ENCODE peak calls at places on chromosomes 4 and X, in four cellular contexts. O, L, R and G are unnamed samples. For H3K36me3, the result is how much of the 10 kb centered on the place peaks cover.

GRCh38 chr4:170388255-170388654 is 298.5 kb upstream of the AADAT start:
- DNase-seq in L (no peak), O (no peak), R (no peak), G (no peak)

GRCh38 chrX:152847281-152847680 is 16.4 kb downstream of the NSDHL start:
- DNase-seq in L (no peak), O (no peak), R (no peak), G (no peak)

GRCh38 chrX:154542723-154543424 is 3.8 kb downstream of the G6PD start:
- DNase-seq in L (peak), O (no peak), R (no peak), G (no peak)

GRCh38 chr4:168325591-168325990 is 7.0 kb upstream of the DDX60 start:
- DNase-seq in O (no peak), R (no peak), L (no peak), G (no peak)

GRCh38 chrX:65932173-65933084 is 107.5 kb downstream of the VSIG4 start:
- DNase-seq in L (peak), O (peak), R (peak), G (no peak)

GRCh38 chr4:81512945-81513584 is 41.4 kb upstream of the RASGEF1B start:
- DNase-seq in R (no peak), L (no peak), O (peak), G (no peak)

GRCh38 chrX:65997978-65998717 is 41.7 kb downstream of the VSIG4 start:
- DNase-seq in L (no peak), O (no peak), R (no peak), G (no peak)

GRCh38 chr4:156677136-156677535 is 294.5 kb downstream of the PDGFC start:
- DNase-seq in L (no peak), O (peak), R (peak), G (peak)

GRCh38 chr4:41715155-41715554 is 33.4 kb downstream of the PHOX2B start:
- DNase-seq in O (no peak), R (no peak), L (no peak), G (no peak)

GRCh38 chr4:740656-741282 is 35.1 kb downstream of the PCGF3 start:
- DNase-seq in R (no peak), O (no peak), L (no peak), G (no peak)

GRCh38 chr4:184357783-184358182 is 116.6 kb downstream of the IRF2 start:
- DNase-seq in O (no peak), R (peak), L (no peak), G (no peak)

GRCh38 chr4:100417565-100417964 is 100.3 kb downstream of the EMCN start:
- DNase-seq in L (no peak), O (no peak), R (no peak), G (peak)

GRCh38 chrX:153334654-153335295 is 822 bp downstream of the ZNF275 start:
- DNase-seq in L (no peak), O (no peak), R (no peak), G (no peak)

GRCh38 chr4:153143527-153144348 is 60.5 kb upstream of the TRIM2 start:
- DNase-seq in L (peak), O (no peak), R (peak), G (peak)

GRCh38 chr4:108965031-108965430 is 202.2 kb upstream of the ETNPPL start:
- DNase-seq in R (no peak), O (no peak), L (no peak), G (peak)

GRCh38 chr4:187432310-187432709 is 563.3 kb upstream of the ZFP42 start:
- DNase-seq in R (no peak), O (no peak), L (no peak), G (no peak)

GRCh38 chr4:29277381-29277780 is 1442.8 kb upstream of the PCDH7 start:
- DNase-seq in L (no peak), O (no peak), R (no peak), G (no peak)

GRCh38 chr4:10030946-10031662 is 9.8 kb upstream of the SLC2A9 start:
- DNase-seq in R (no peak), O (no peak), L (no peak), G (no peak)

GRCh38 chrX:150773117-150773516 is 79.9 kb downstream of the MTMR1 start:
- DNase-seq in O (no peak), L (peak), R (peak), G (no peak)

GRCh38 chr4:162645381-162645780 is 481.6 kb upstream of the FSTL5 start:
- DNase-seq in O (no peak), L (no peak), R (no peak), G (peak)

GRCh38 chrX:10350991-10351390 is 194.2 kb downstream of the CLCN4 start:
- DNase-seq in O (no peak), R (no peak), L (peak), G (no peak)

DNA sequence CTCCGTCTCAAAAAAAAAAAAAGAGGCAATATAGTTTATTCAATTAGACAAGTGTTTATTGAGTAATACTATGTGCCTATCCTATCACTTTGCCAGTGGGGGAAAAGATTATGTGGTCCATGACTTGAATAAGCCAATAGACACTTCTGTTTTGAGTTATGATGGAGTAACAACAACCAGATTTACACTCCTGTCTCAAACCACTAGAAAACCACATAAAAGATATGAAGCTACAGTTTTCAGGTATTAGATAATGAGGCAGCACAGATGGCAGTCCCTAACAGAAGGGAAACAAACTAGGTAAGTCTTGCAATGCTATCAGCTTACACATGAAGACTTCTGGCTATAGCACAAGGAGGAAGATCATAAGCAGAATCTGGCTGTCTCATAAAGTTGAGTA is 22.5 kb downstream of the NFXL1 start:
- DNase-seq in O (no peak), R (no peak), L (no peak), G (no peak)
- H3K36me3 ChIP-seq in O (half or more), R (under half), L (half or more), G (half or more)

GRCh38 chrX:30714138-30714537 is 60.9 kb downstream of the GK start:
- DNase-seq in O (no peak), L (no peak), R (no peak), G (no peak)

GRCh38 chrX:30712214-30712613 is 59.0 kb downstream of the GK start:
- DNase-seq in L (no peak), R (no peak), O (no peak), G (no peak)

GRCh38 chrX:30715976-30716375 is 62.8 kb downstream of the GK start:
- DNase-seq in L (no peak), R (no peak), O (no peak), G (no peak)

DNA sequence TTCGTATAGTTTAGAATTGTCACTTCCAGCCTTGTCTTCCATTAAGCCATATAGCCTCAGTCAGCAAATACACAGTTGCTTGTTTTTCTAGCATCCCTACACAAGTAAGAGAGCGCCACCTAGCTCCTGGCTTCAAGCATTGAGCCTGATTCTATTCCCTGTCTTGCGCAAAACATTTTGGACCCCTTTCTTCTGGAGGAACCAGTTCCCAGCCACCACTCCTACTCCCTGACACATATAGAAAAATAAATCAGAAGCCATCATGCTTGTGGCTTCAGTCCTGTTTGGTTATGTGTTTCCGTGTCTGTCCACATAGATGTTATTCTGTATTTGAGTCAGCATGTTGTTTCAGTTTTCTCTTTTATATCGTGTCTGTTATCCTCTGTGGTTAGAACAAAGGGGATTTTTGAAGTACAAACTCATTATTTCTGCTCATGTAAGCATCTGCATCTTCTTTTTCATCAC is 59.9 kb downstream of the GK start:
- DNase-seq in R (peak), O (peak), L (no peak), G (peak)
- H3K36me3 ChIP-seq in R (under half), O (under half), L (under half), G (under half)

DNA sequence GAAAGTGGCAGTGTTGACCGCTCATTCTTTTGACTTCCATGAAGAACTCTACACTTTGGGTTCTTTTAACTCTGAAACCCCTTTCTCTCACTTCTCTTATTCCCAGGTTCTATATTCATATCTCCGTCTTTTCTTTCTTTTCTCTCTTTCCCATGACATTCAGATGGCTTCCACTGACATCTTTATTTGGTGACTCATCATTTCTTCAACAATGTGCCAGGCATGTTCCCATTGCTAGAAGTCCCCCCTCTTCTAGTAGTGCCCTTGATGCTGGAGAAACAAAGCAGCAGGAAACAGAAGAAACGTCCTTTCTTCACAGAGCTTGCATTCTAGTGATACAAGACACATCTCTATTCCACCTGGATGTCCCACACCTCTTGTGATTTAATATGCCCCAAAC is 33.3 kb downstream of the PKD2 start:
- DNase-seq in L (no peak), R (no peak), O (no peak), G (no peak)
- H3K36me3 ChIP-seq in L (under half), R (under half), O (under half), G (half or more)

DNA sequence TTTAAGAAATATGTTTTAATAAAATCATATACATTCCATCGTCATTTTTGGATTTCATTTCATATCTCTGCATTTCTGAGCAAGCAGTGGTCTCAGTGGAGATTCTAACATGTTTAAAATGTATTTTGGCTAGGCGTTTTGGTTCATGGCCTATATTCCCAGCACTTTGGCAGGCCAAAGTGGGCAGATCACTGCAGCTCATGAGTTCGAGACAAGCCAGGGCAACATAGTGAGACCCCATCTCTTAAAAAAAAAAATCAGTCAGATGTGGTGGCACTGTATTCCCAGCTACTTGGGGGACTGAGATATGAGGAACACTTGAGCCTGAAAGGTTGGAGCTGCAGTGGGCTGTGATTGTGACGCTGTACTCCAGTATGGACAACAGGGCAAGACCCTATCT is 67.5 kb upstream of the RAB33B start:
- DNase-seq in L (no peak), R (no peak), O (no peak), G (no peak)
- H3K36me3 ChIP-seq in L (under half), R (under half), O (half or more), G (under half)

DNA sequence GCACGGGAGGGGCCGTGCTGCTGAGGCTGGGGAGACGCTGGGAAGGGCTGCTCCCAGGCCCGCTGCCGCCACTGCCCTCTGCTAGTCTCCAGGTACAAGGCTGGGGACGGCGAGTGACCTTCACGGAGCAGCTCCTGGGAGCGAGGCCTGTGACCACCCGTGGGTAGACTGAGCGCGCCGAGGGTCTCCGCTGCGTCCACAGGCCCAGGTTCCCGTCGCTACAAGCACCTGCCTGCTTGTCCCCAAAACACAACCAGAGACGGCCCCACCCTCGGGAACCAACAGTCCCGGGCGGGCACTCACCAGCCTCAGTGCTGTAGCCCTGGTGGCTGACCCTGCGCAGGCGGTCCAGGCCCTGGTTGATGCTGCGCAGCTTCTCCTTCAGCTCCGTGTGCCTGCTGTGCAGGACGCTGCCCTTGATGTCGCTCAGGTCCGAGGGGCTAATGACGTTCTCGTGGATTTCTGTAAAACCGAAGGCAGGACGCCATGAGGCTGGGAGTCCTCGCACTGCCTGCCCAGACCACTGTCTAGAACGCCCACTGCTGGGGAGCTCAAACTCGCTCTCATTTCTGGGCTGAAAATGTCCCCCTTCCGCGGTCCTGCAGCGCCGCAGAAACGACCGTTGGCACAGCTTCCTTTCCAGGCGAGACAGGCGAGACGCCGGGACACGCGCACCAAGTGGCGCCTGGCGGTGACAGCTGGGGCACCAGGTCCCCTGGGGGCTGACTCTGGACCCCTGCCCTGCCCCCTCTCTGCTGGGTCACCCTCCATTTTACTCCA is 14.3 kb downstream of the LRPAP1 start:
- DNase-seq in O (no peak), R (no peak), L (no peak), G (no peak)
- H3K36me3 ChIP-seq in O (half or more), R (under half), L (under half), G (under half)

GRCh38 chr4:22708961-22709360 is 16.2 kb downstream of the GBA3 start:
- DNase-seq in O (no peak), R (no peak), L (no peak), G (no peak)

GRCh38 chr4:22713841-22714240 is 21.1 kb downstream of the GBA3 start:
- DNase-seq in R (no peak), L (no peak), O (no peak), G (no peak)

GRCh38 chr4:22707390-22707789 is 14.7 kb downstream of the GBA3 start:
- DNase-seq in R (no peak), L (no peak), O (no peak), G (no peak)

GRCh38 chr4:22712105-22712504 is 19.4 kb downstream of the GBA3 start:
- DNase-seq in L (no peak), O (no peak), R (no peak), G (no peak)

DNA sequence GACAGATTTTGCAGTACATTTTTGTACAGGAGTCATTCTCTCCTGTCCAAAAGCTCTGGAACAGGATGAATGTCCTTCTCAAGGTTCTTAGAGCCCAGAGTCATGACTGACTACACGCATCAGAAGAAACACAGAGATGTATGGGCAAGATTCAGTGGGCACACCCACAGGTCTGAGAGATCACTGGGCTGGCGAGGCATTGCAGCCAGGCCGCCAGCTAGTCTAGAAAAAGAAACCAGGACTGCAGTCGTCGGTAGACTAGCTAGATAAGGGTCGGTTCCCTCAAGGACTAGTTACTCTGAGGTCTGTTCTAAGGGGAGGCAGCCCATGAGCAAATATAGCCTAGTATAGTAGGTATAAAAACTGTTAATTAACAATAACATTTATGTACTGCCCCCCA is 19.8 kb downstream of the GBA3 start:
- DNase-seq in L (no peak), O (no peak), R (no peak), G (no peak)
- H3K36me3 ChIP-seq in L (under half), O (under half), R (under half), G (under half)